ENCODE peak calls at places on chromosome 2, in eight cellular contexts. One of them, this sample, is unnamed. For H3K27me3, the result is how much of the 10 kb centered on the place peaks cover.

GRCh38 chr2:115505331-115505730 is 1062.9 kb downstream of the DPP10 start:
- DNase-seq in neural progenitor cell: no peak
- DNase-seq in CD8-positive, alpha-beta T cell: no peak
- DNase-seq in right lobe of liver: no peak
- DNase-seq in K562: no peak
- DNase-seq in neuronal stem cell: no peak
- DNase-seq in mesendoderm: peak
- DNase-seq in HCT116: no peak
- DNase-seq in this sample: no peak

GRCh38 chr2:112712903-112713584 is 7.8 kb upstream of the NT5DC4 start:
- DNase-seq in HCT116: no peak
- DNase-seq in right lobe of liver: no peak
- DNase-seq in neuronal stem cell: no peak
- DNase-seq in mesendoderm: no peak
- DNase-seq in neural progenitor cell: no peak
- DNase-seq in CD8-positive, alpha-beta T cell: no peak
- DNase-seq in K562: peak
- DNase-seq in this sample: no peak

GRCh38 chr2:15142069-15142689 is 419.0 kb downstream of the NBAS start:
- DNase-seq in neural progenitor cell: no peak
- DNase-seq in neuronal stem cell: no peak
- DNase-seq in CD8-positive, alpha-beta T cell: peak
- DNase-seq in right lobe of liver: no peak
- DNase-seq in K562: no peak
- DNase-seq in mesendoderm: peak
- DNase-seq in HCT116: no peak
- DNase-seq in this sample: no peak

GRCh38 chr2:119156105-119156890 is 2.3 kb downstream of the C1QL2 start:
- DNase-seq in neural progenitor cell: peak
- DNase-seq in right lobe of liver: no peak
- DNase-seq in neuronal stem cell: peak
- DNase-seq in HCT116: no peak
- DNase-seq in mesendoderm: peak
- DNase-seq in K562: no peak
- DNase-seq in CD8-positive, alpha-beta T cell: no peak
- DNase-seq in this sample: no peak

GRCh38 chr2:188776634-188777033 is 197.5 kb upstream of the COL3A1 start:
- DNase-seq in neural progenitor cell: no peak
- DNase-seq in right lobe of liver: no peak
- DNase-seq in neuronal stem cell: no peak
- DNase-seq in HCT116: peak
- DNase-seq in CD8-positive, alpha-beta T cell: no peak
- DNase-seq in mesendoderm: no peak
- DNase-seq in K562: no peak
- DNase-seq in this sample: no peak

GRCh38 chr2:186617186-186617585 is 27.3 kb downstream of the ITGAV start:
- DNase-seq in mesendoderm: no peak
- DNase-seq in right lobe of liver: no peak
- DNase-seq in HCT116: no peak
- DNase-seq in neuronal stem cell: no peak
- DNase-seq in CD8-positive, alpha-beta T cell: no peak
- DNase-seq in neural progenitor cell: no peak
- DNase-seq in K562: no peak
- DNase-seq in this sample: no peak

GRCh38 chr2:169329669-169330554 is 32.4 kb downstream of the LRP2 start:
- DNase-seq in right lobe of liver: no peak
- DNase-seq in HCT116: no peak
- DNase-seq in neural progenitor cell: no peak
- DNase-seq in CD8-positive, alpha-beta T cell: no peak
- DNase-seq in mesendoderm: no peak
- DNase-seq in neuronal stem cell: no peak
- DNase-seq in K562: no peak
- DNase-seq in this sample: no peak

GRCh38 chr2:190119257-190119656 is 56.7 kb upstream of the MSTN start:
- DNase-seq in right lobe of liver: peak
- DNase-seq in neural progenitor cell: peak
- DNase-seq in neuronal stem cell: no peak
- DNase-seq in mesendoderm: peak
- DNase-seq in K562: no peak
- DNase-seq in CD8-positive, alpha-beta T cell: no peak
- DNase-seq in HCT116: no peak
- DNase-seq in this sample: no peak

GRCh38 chr2:178770518-178770917 is 36.7 kb downstream of the TTN start:
- DNase-seq in right lobe of liver: no peak
- DNase-seq in neuronal stem cell: no peak
- DNase-seq in CD8-positive, alpha-beta T cell: no peak
- DNase-seq in K562: no peak
- DNase-seq in neural progenitor cell: no peak
- DNase-seq in mesendoderm: no peak
- DNase-seq in HCT116: no peak
- DNase-seq in this sample: no peak

GRCh38 chr2:196935421-196935820 is 8.9 kb upstream of the PGAP1 start:
- DNase-seq in neural progenitor cell: no peak
- DNase-seq in K562: no peak
- DNase-seq in right lobe of liver: no peak
- DNase-seq in CD8-positive, alpha-beta T cell: no peak
- DNase-seq in neuronal stem cell: no peak
- DNase-seq in HCT116: no peak
- DNase-seq in mesendoderm: no peak
- DNase-seq in this sample: no peak

GRCh38 chr2:141199711-141200110 is 931.1 kb downstream of the LRP1B start:
- DNase-seq in HCT116: no peak
- DNase-seq in K562: no peak
- DNase-seq in CD8-positive, alpha-beta T cell: no peak
- DNase-seq in neuronal stem cell: no peak
- DNase-seq in neural progenitor cell: no peak
- DNase-seq in right lobe of liver: no peak
- DNase-seq in mesendoderm: no peak
- DNase-seq in this sample: no peak

GRCh38 chr2:233492078-233492477 is 74.5 kb downstream of the USP40 start:
- DNase-seq in HCT116: no peak
- DNase-seq in K562: no peak
- DNase-seq in CD8-positive, alpha-beta T cell: no peak
- DNase-seq in neuronal stem cell: no peak
- DNase-seq in mesendoderm: no peak
- DNase-seq in neural progenitor cell: no peak
- DNase-seq in right lobe of liver: no peak
- DNase-seq in this sample: no peak

GRCh38 chr2:28751956-28752607 is 452 bp downstream of the PPP1CB start:
- DNase-seq in neural progenitor cell: peak
- DNase-seq in mesendoderm: peak
- DNase-seq in CD8-positive, alpha-beta T cell: peak
- DNase-seq in K562: peak
- DNase-seq in HCT116: no peak
- DNase-seq in neuronal stem cell: no peak
- DNase-seq in right lobe of liver: no peak
- DNase-seq in this sample: no peak

GRCh38 chr2:6905668-6906067 is 11.5 kb upstream of the RNF144A start:
- DNase-seq in right lobe of liver: no peak
- DNase-seq in neuronal stem cell: no peak
- DNase-seq in CD8-positive, alpha-beta T cell: no peak
- DNase-seq in K562: no peak
- DNase-seq in HCT116: no peak
- DNase-seq in mesendoderm: no peak
- DNase-seq in neural progenitor cell: no peak
- DNase-seq in this sample: no peak

GRCh38 chr2:8567469-8568108 is 114.3 kb upstream of the ID2 start:
- DNase-seq in HCT116: no peak
- DNase-seq in mesendoderm: no peak
- DNase-seq in right lobe of liver: no peak
- DNase-seq in neural progenitor cell: no peak
- DNase-seq in CD8-positive, alpha-beta T cell: peak
- DNase-seq in K562: no peak
- DNase-seq in neuronal stem cell: no peak
- DNase-seq in this sample: no peak

GRCh38 chr2:189221811-189222210 is 42.2 kb upstream of the COL5A2 start:
- DNase-seq in neuronal stem cell: no peak
- DNase-seq in right lobe of liver: no peak
- DNase-seq in mesendoderm: no peak
- DNase-seq in neural progenitor cell: no peak
- DNase-seq in K562: no peak
- DNase-seq in CD8-positive, alpha-beta T cell: no peak
- DNase-seq in HCT116: no peak
- DNase-seq in this sample: no peak

GRCh38 chr2:181036848-181037603 is 56.6 kb downstream of the UBE2E3 start:
- DNase-seq in K562: no peak
- DNase-seq in neural progenitor cell: no peak
- DNase-seq in CD8-positive, alpha-beta T cell: no peak
- DNase-seq in mesendoderm: no peak
- DNase-seq in HCT116: no peak
- DNase-seq in right lobe of liver: no peak
- DNase-seq in neuronal stem cell: no peak
- DNase-seq in this sample: no peak

DNA sequence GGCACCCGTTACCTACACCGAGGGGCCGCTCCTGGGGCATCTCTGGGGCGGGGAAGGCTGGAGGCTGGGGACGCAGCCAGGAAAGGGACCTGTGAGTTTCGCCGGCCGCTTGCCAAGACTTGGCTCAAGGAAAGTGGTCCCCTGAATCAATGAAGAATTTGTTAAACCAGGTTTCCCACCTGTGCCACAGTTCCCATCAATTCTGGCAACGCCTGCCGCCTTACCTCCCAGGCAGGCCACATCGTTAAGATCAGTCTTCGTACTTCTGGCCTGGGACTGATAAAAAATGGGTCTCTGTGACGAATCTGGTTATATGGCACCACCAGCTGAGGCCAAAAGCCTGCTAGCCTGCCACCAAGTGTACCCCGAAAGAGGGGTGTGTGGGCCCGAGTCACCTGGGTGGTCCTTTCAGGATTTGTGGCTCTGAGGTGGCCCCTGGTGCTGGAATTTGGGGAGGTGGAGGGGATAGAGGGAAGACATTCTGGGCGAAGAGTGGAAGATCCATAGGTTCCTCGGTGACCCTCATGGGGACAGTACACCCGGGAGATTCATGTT is 789 bp upstream of the TGFA start:
- DNase-seq in mesendoderm: no peak
- DNase-seq in CD8-positive, alpha-beta T cell: no peak
- DNase-seq in neuronal stem cell: no peak
- DNase-seq in right lobe of liver: no peak
- DNase-seq in neural progenitor cell: no peak
- DNase-seq in K562: no peak
- DNase-seq in HCT116: no peak
- DNase-seq in this sample: no peak
- H3K27me3 ChIP-seq in mesendoderm: under half
- H3K27me3 ChIP-seq in CD8-positive, alpha-beta T cell: under half
- H3K27me3 ChIP-seq in neuronal stem cell: under half
- H3K27me3 ChIP-seq in right lobe of liver: under half
- H3K27me3 ChIP-seq in neural progenitor cell: half or more
- H3K27me3 ChIP-seq in K562: half or more
- H3K27me3 ChIP-seq in HCT116: under half
- H3K27me3 ChIP-seq in this sample: under half

GRCh38 chr2:24399434-24400206 is 39.3 kb upstream of the ITSN2 start:
- DNase-seq in neural progenitor cell: no peak
- DNase-seq in right lobe of liver: no peak
- DNase-seq in HCT116: no peak
- DNase-seq in K562: no peak
- DNase-seq in CD8-positive, alpha-beta T cell: no peak
- DNase-seq in neuronal stem cell: no peak
- DNase-seq in mesendoderm: no peak
- DNase-seq in this sample: no peak

GRCh38 chr2:24402242-24403092 is 42.1 kb upstream of the ITSN2 start:
- DNase-seq in HCT116: no peak
- DNase-seq in K562: no peak
- DNase-seq in neuronal stem cell: no peak
- DNase-seq in neural progenitor cell: no peak
- DNase-seq in CD8-positive, alpha-beta T cell: no peak
- DNase-seq in mesendoderm: no peak
- DNase-seq in right lobe of liver: no peak
- DNase-seq in this sample: no peak

GRCh38 chr2:24400207-24400907 is 40.0 kb upstream of the ITSN2 start:
- DNase-seq in neuronal stem cell: no peak
- DNase-seq in right lobe of liver: no peak
- DNase-seq in HCT116: no peak
- DNase-seq in K562: no peak
- DNase-seq in neural progenitor cell: no peak
- DNase-seq in mesendoderm: peak
- DNase-seq in CD8-positive, alpha-beta T cell: no peak
- DNase-seq in this sample: no peak

GRCh38 chr2:24404582-24404981 is 44.2 kb upstream of the ITSN2 start:
- DNase-seq in neural progenitor cell: no peak
- DNase-seq in K562: no peak
- DNase-seq in mesendoderm: no peak
- DNase-seq in neuronal stem cell: no peak
- DNase-seq in HCT116: no peak
- DNase-seq in CD8-positive, alpha-beta T cell: no peak
- DNase-seq in right lobe of liver: no peak
- DNase-seq in this sample: no peak

DNA sequence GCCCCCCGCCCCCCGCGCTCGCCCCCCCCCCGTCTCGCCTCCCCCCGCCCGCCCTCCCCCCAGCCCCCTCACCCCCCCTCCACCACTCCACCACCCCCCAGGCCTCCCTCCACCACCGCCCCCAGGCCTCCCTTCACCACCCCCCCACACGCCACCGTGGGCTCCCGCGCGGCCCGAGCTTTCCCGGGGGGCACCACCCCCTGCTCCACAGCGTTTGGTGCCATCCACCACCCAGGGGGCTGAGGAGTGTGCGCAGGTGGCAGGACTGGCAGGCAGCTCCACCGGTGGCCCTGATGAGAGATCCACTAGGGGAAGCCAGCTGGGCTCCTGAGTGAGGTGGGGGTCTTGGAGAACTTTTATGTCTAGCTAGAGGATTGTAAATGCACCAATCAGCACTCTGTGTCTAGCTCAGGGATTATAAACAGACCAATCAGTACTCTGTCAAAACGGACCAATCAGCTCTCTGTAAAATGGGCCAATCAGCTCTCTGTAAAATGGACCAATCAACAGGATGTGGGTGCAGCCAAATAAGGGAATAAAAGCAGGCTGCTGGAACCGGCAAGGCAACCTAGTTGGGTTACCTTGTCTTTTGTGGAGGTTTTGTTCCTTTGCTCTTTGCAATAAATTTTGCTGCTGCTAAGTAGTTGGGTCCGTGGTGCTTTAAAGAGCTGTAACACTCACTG is 43.0 kb upstream of the ITSN2 start:
- DNase-seq in K562: no peak
- DNase-seq in CD8-positive, alpha-beta T cell: no peak
- DNase-seq in neural progenitor cell: no peak
- DNase-seq in mesendoderm: no peak
- DNase-seq in neuronal stem cell: no peak
- DNase-seq in HCT116: no peak
- DNase-seq in right lobe of liver: no peak
- DNase-seq in this sample: no peak
- H3K27me3 ChIP-seq in K562: under half
- H3K27me3 ChIP-seq in CD8-positive, alpha-beta T cell: under half
- H3K27me3 ChIP-seq in neural progenitor cell: under half
- H3K27me3 ChIP-seq in mesendoderm: under half
- H3K27me3 ChIP-seq in neuronal stem cell: under half
- H3K27me3 ChIP-seq in HCT116: under half
- H3K27me3 ChIP-seq in right lobe of liver: under half
- H3K27me3 ChIP-seq in this sample: under half

GRCh38 chr2:222302178-222303018 is 3.6 kb upstream of the PAX3 start:
- DNase-seq in mesendoderm: no peak
- DNase-seq in K562: no peak
- DNase-seq in right lobe of liver: no peak
- DNase-seq in neural progenitor cell: peak
- DNase-seq in HCT116: no peak
- DNase-seq in neuronal stem cell: no peak
- DNase-seq in CD8-positive, alpha-beta T cell: no peak
- DNase-seq in this sample: no peak
- H3K27me3 ChIP-seq in mesendoderm: half or more
- H3K27me3 ChIP-seq in K562: half or more
- H3K27me3 ChIP-seq in right lobe of liver: half or more
- H3K27me3 ChIP-seq in neural progenitor cell: half or more
- H3K27me3 ChIP-seq in HCT116: under half
- H3K27me3 ChIP-seq in neuronal stem cell: half or more
- H3K27me3 ChIP-seq in CD8-positive, alpha-beta T cell: half or more
- H3K27me3 ChIP-seq in this sample: half or more

GRCh38 chr2:110716959-110717645 is 15.3 kb upstream of the ACOXL start:
- DNase-seq in mesendoderm: no peak
- DNase-seq in CD8-positive, alpha-beta T cell: no peak
- DNase-seq in neural progenitor cell: no peak
- DNase-seq in right lobe of liver: no peak
- DNase-seq in K562: no peak
- DNase-seq in HCT116: no peak
- DNase-seq in neuronal stem cell: no peak
- DNase-seq in this sample: no peak
- H3K27me3 ChIP-seq in mesendoderm: under half
- H3K27me3 ChIP-seq in CD8-positive, alpha-beta T cell: under half
- H3K27me3 ChIP-seq in neural progenitor cell: under half
- H3K27me3 ChIP-seq in right lobe of liver: under half
- H3K27me3 ChIP-seq in K562: under half
- H3K27me3 ChIP-seq in HCT116: under half
- H3K27me3 ChIP-seq in neuronal stem cell: under half
- H3K27me3 ChIP-seq in this sample: under half

This sample was measured in ascending aorta.